ENCODE peak calls at places on chromosomes 12 and 14, in six cellular contexts. M is WERI-Rb-1, W is mucosa of descending colon, A is IMR-90, R is HFFc6, K is WTC11. I is an unnamed sample.

GRCh38 chr12:118357327-118358007 is 15.2 kb downstream of the TAOK3 start:
- DNase-seq in M (no peak), W (no peak), A (peak), R (peak), K (no peak), I (peak)

GRCh38 chr12:53530920-53531319 is 23.6 kb upstream of the NPFF start:
- DNase-seq in M (no peak), W (no peak), A (peak), R (peak), K (no peak), I (no peak)

GRCh38 chr12:20883288-20883687 is 72.8 kb downstream of the SLCO1B3 start:
- DNase-seq in M (no peak), W (no peak), A (no peak), R (no peak), K (no peak), I (no peak)

GRCh38 chr14:21399311-21399870 is 15.6 kb upstream of the SUPT16H start:
- DNase-seq in M (no peak), W (no peak), A (no peak), R (no peak), K (no peak), I (no peak)

GRCh38 chr12:112140728-112141127 is 15.4 kb downstream of the TRAFD1 start:
- DNase-seq in M (no peak), W (no peak), A (no peak), R (no peak), K (no peak), I (no peak)

GRCh38 chr12:79069009-79069408 is 204.4 kb downstream of the SYT1 start:
- DNase-seq in M (no peak), W (no peak), A (no peak), R (no peak), K (no peak), I (peak)

GRCh38 chr12:76764856-76765255 is 941 bp downstream of the ZDHHC17 start:
- DNase-seq in M (no peak), W (no peak), A (peak), R (no peak), K (no peak), I (peak)

GRCh38 chr12:17470460-17470859 is 619.5 kb downstream of the RERGL start:
- DNase-seq in M (no peak), W (no peak), A (no peak), R (no peak), K (no peak), I (no peak)

GRCh38 chr14:23361763-23362162 is 3.2 kb downstream of the EFS start:
- DNase-seq in M (peak), W (no peak), A (no peak), R (no peak), K (no peak), I (no peak)

GRCh38 chr12:110501378-110501721 is 561 bp downstream of the VPS29 start:
- DNase-seq in M (peak), W (no peak), A (peak), R (peak), K (no peak), I (peak)

GRCh38 chr12:57332646-57333312 is 81.8 kb upstream of the STAC3 start:
- DNase-seq in M (no peak), W (no peak), A (peak), R (no peak), K (no peak), I (no peak)

GRCh38 chr12:11171953-11172675 is 1.1 kb downstream of the SMIM10L1 start:
- DNase-seq in M (no peak), W (no peak), A (peak), R (no peak), K (no peak), I (peak)

GRCh38 chr12:14950421-14950820 is 11.0 kb downstream of the ARHGDIB start:
- DNase-seq in M (no peak), W (no peak), A (no peak), R (no peak), K (no peak), I (peak)